ENCODE peak calls at places on chromosomes 3 and 15, in four cellular contexts. One of them, this sample, is unnamed.

GRCh38 chr15:33616485-33616884 is 305.7 kb downstream of the RYR3 start:
- DNase-seq in GM12878: no peak
- DNase-seq in K562: no peak
- DNase-seq in HepG2: no peak
- DNase-seq in this sample: no peak

GRCh38 chr3:82012775-82013174 is 251.3 kb upstream of the GBE1 start:
- DNase-seq in K562: no peak
- DNase-seq in GM12878: no peak
- DNase-seq in HepG2: no peak
- DNase-seq in this sample: no peak

GRCh38 chr3:152328841-152329240 is 60.1 kb downstream of the MBNL1 start:
- DNase-seq in HepG2: peak
- DNase-seq in GM12878: no peak
- DNase-seq in K562: no peak
- DNase-seq in this sample: no peak

GRCh38 chr3:178382388-178383061 is 153.7 kb upstream of the KCNMB2 start:
- DNase-seq in K562: no peak
- DNase-seq in HepG2: no peak
- DNase-seq in GM12878: no peak
- DNase-seq in this sample: no peak

GRCh38 chr3:72659609-72660008 is 188.6 kb downstream of the SHQ1 start:
- DNase-seq in HepG2: no peak
- DNase-seq in GM12878: no peak
- DNase-seq in K562: no peak
- DNase-seq in this sample: no peak

GRCh38 chr15:99977945-99978344 is 244.7 kb upstream of the LYSMD4 start:
- DNase-seq in GM12878: no peak
- DNase-seq in K562: no peak
- DNase-seq in HepG2: no peak
- DNase-seq in this sample: no peak

GRCh38 chr3:10008588-10009344 is 17.5 kb upstream of the FANCD2 start:
- DNase-seq in HepG2: peak
- DNase-seq in GM12878: no peak
- DNase-seq in K562: peak
- DNase-seq in this sample: peak

GRCh38 chr15:74134387-74135027 is 4.1 kb downstream of the ISLR2 start:
- DNase-seq in GM12878: no peak
- DNase-seq in HepG2: no peak
- DNase-seq in K562: no peak
- DNase-seq in this sample: peak

GRCh38 chr15:83380682-83381081 is 66.5 kb upstream of the SH3GL3 start:
- DNase-seq in K562: peak
- DNase-seq in GM12878: peak
- DNase-seq in HepG2: peak
- DNase-seq in this sample: peak

GRCh38 chr3:113268917-113269316 is 57.6 kb downstream of the BOC start:
- DNase-seq in GM12878: no peak
- DNase-seq in K562: no peak
- DNase-seq in HepG2: no peak
- DNase-seq in this sample: no peak

GRCh38 chr3:124887177-124887995 is at the start of gene ITGB5:
- DNase-seq in K562: peak
- DNase-seq in GM12878: no peak
- DNase-seq in HepG2: peak
- DNase-seq in this sample: peak

GRCh38 chr3:108024146-108024836 is 66.5 kb downstream of the CD47 start:
- DNase-seq in K562: no peak
- DNase-seq in GM12878: no peak
- DNase-seq in HepG2: no peak
- DNase-seq in this sample: no peak

GRCh38 chr3:150786791-150787190 is 23.8 kb upstream of the SIAH2 start:
- DNase-seq in GM12878: no peak
- DNase-seq in K562: no peak
- DNase-seq in HepG2: no peak
- DNase-seq in this sample: no peak

GRCh38 chr3:12560505-12561188 is 3.8 kb downstream of the MKRN2 start:
- DNase-seq in HepG2: no peak
- DNase-seq in K562: no peak
- DNase-seq in GM12878: peak
- DNase-seq in this sample: no peak

GRCh38 chr15:60396964-60397771 is 618 bp downstream of the ANXA2 start:
- DNase-seq in HepG2: no peak
- DNase-seq in K562: peak
- DNase-seq in GM12878: peak
- DNase-seq in this sample: peak

GRCh38 chr3:13419356-13420050 is 619 bp downstream of the NUP210 start:
- DNase-seq in GM12878: no peak
- DNase-seq in HepG2: no peak
- DNase-seq in K562: peak
- DNase-seq in this sample: peak

GRCh38 chr3:172074578-172074977 is 35.2 kb downstream of the FNDC3B start:
- DNase-seq in GM12878: no peak
- DNase-seq in HepG2: no peak
- DNase-seq in K562: no peak
- DNase-seq in this sample: no peak

GRCh38 chr3:30161370-30161769 is 445.0 kb upstream of the TGFBR2 start:
- DNase-seq in K562: no peak
- DNase-seq in HepG2: no peak
- DNase-seq in GM12878: no peak
- DNase-seq in this sample: no peak

GRCh38 chr3:32261545-32261944 is 23.1 kb downstream of the CMTM8 start:
- DNase-seq in GM12878: no peak
- DNase-seq in HepG2: no peak
- DNase-seq in K562: no peak
- DNase-seq in this sample: no peak

GRCh38 chr3:46521096-46521495 is 23.3 kb downstream of the RTP3 start:
- DNase-seq in HepG2: no peak
- DNase-seq in GM12878: no peak
- DNase-seq in K562: no peak
- DNase-seq in this sample: no peak

GRCh38 chr3:27040674-27041073 is 328.5 kb downstream of the NEK10 start:
- DNase-seq in GM12878: no peak
- DNase-seq in K562: no peak
- DNase-seq in HepG2: no peak
- DNase-seq in this sample: no peak

GRCh38 chr15:89338036-89338435 is 3.4 kb upstream of the POLG start:
- DNase-seq in GM12878: no peak
- DNase-seq in K562: no peak
- DNase-seq in HepG2: no peak
- DNase-seq in this sample: no peak

GRCh38 chr15:63895194-63895593 is 61.4 kb upstream of the HERC1 start:
- DNase-seq in K562: peak
- DNase-seq in GM12878: no peak
- DNase-seq in HepG2: no peak
- DNase-seq in this sample: no peak

GRCh38 chr3:67227030-67227429 is 228.9 kb downstream of the KBTBD8 start:
- DNase-seq in HepG2: no peak
- DNase-seq in GM12878: no peak
- DNase-seq in K562: no peak
- DNase-seq in this sample: no peak

GRCh38 chr3:149473314-149473990 is 1.0 kb upstream of the TM4SF4 start:
- DNase-seq in HepG2: no peak
- DNase-seq in GM12878: no peak
- DNase-seq in K562: no peak
- DNase-seq in this sample: peak

GRCh38 chr3:43932921-43933320 is 242.2 kb downstream of the ABHD5 start:
- DNase-seq in HepG2: no peak
- DNase-seq in GM12878: no peak
- DNase-seq in K562: no peak
- DNase-seq in this sample: no peak

GRCh38 chr3:72996121-72996472 is 514 bp upstream of the PPP4R2 start:
- DNase-seq in GM12878: no peak
- DNase-seq in HepG2: no peak
- DNase-seq in K562: no peak
- DNase-seq in this sample: peak

GRCh38 chr3:70749122-70749521 is 436.7 kb upstream of the MDFIC2 start:
- DNase-seq in GM12878: no peak
- DNase-seq in K562: no peak
- DNase-seq in HepG2: no peak
- DNase-seq in this sample: no peak

GRCh38 chr15:40932625-40933519 is 3.7 kb downstream of the DLL4 start:
- DNase-seq in HepG2: peak
- DNase-seq in GM12878: no peak
- DNase-seq in K562: no peak
- DNase-seq in this sample: no peak

GRCh38 chr15:74038707-74039655 is 43.4 kb downstream of the GOLGA6A start:
- DNase-seq in HepG2: no peak
- DNase-seq in K562: peak
- DNase-seq in GM12878: no peak
- DNase-seq in this sample: no peak

GRCh38 chr3:46671541-46672348 is 21.7 kb downstream of the ALS2CL start:
- DNase-seq in GM12878: no peak
- DNase-seq in HepG2: no peak
- DNase-seq in K562: no peak
- DNase-seq in this sample: no peak

GRCh38 chr3:131636266-131636775 is 133.6 kb upstream of the MRPL3 start:
- DNase-seq in HepG2: no peak
- DNase-seq in K562: no peak
- DNase-seq in GM12878: no peak
- DNase-seq in this sample: no peak

GRCh38 chr3:128334766-128335165 is 131.9 kb downstream of the DNAJB8 start:
- DNase-seq in HepG2: no peak
- DNase-seq in K562: no peak
- DNase-seq in GM12878: no peak
- DNase-seq in this sample: no peak

DNA sequence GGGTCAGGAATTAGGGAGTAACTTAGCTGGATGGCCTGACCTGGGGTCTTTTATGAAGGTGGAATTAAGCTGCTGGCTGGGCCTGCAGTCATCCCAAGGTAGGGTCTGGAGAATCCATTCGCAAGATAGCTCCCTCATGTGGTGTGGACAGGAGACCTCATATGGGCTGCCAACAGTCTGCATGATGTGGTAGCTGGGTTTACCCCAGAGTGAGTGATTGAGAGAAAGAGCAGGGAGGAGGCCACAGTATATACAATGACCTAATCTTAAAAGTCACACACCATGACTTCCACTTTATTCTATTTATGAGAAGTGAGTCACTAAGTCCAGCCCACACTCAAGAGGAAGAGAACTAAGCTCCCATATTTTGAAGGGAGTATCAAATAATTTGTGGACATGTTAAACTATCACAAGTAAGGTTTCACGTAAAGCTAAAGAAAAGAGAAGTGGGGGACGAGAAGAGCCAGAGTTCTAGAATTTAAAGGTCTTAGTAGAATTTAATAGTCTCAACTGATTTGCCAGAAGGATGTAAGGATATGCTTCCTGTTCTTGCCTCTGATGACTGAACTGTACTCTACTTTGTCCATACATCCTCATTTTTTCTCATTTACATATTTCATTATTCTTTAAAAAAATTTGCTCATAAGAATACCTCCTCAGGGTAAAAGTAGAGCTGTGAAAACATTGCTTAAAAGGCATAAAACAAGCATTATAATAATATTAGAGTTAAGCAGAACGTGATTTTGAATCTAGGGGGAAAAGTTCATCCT is 184.4 kb downstream of the PEX5L start:
- DNase-seq in HepG2: peak
- DNase-seq in K562: peak
- DNase-seq in GM12878: no peak
- DNase-seq in this sample: peak
- TF ChIP-seq JUNB in HepG2: no peak
- TF ChIP-seq JUNB in K562: no peak
- TF ChIP-seq JUNB in GM12878: peak
- TF ChIP-seq JUNB in this sample: no peak

GRCh38 chr15:81323944-81324881 is at the start of gene STARD5:
- DNase-seq in GM12878: peak
- DNase-seq in HepG2: peak
- DNase-seq in K562: peak
- DNase-seq in this sample: peak
- TF ChIP-seq REST in GM12878: no peak
- TF ChIP-seq REST in HepG2: no peak
- TF ChIP-seq REST in K562: no peak
- TF ChIP-seq REST in this sample: no peak

DNA sequence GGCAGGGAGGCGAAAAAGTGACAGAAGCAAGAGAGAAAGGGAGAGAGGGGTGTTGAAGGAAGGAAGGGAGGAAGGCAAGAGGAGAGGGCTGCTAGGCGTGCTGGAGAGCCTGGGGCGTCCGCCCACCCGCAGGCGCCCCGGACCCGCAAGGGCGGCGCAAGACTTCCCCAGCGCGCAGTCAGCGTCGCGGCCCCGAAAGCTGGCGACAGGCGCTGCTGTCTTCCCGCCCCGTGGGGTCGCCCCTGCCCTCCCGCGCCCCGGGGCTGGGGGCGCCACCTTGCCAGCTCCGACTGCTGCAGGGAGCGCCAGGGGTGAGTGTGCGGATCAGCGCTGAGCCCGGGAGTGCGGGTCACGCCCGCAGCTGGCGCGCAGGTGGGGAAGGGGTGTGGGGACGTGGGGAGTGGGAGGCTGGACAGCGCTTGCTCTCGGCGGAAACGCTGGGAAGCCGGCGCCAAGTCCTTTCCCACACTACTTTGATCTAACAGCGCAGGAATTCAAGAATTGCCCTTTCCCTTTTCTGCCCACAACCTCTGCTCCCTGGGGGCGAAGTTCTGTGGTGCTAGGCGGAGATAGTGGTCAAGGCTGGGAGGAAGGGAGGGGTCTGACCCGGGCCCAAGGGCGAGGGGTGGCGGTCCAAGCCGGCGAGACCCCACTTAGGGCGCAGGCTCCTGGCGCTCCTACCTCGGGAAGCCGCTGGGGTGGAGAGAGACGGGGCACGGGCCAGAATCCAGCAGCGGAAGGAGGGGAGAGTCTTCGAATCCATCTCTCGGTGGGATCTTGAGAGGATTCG is 266.1 kb downstream of the CGGBP1 start:
- DNase-seq in HepG2: no peak
- DNase-seq in GM12878: no peak
- DNase-seq in K562: peak
- DNase-seq in this sample: peak
- TF ChIP-seq EZH2 in HepG2: no peak
- TF ChIP-seq EZH2 in GM12878: no peak
- TF ChIP-seq EZH2 in K562: no peak
- TF ChIP-seq EZH2 in this sample: no peak

DNA sequence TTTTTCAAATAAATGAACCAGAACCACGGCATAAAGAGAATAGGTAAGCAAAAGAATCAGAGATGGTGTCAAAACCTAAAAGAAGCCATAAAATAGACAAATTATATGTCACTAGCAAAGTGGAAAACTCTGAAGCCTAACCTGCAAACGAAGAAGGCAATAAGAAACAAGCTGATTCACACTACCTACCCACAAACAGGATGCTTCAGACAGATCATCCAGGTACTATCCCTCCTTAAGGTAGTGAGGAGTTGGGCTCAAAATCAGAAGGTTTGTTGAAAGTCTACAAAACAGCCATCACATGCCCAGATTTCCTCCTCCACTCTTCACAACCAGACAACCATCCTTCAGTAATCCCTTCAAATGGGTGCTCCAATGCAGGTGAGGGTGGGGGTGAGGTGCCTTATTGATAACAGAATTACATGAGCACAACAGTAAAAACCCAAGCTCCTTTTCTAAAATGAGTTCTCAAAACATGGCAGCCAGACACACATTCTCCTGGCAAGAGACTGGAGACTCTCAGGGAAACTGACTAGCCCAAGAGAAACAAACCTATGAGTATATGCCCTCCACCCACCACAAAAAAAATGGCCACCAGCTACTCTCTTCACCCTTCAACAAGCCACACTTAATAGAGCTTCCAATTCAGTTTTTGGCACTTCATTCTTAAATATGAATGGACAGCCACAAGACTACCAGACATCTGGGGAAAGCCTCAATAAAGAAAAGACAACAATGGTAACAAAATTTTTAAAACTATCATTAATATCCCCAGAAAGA is 6.4 kb downstream of the KPNA1 start:
- DNase-seq in K562: no peak
- DNase-seq in GM12878: no peak
- DNase-seq in HepG2: no peak
- DNase-seq in this sample: no peak
- TF ChIP-seq JUNB in K562: no peak
- TF ChIP-seq JUNB in GM12878: no peak
- TF ChIP-seq JUNB in HepG2: no peak
- TF ChIP-seq JUNB in this sample: no peak